ENCODE peak calls at places on chromosomes 4 and X, in seven cellular contexts. One of them, this sample, is unnamed. For H3K4me1, the result is how much of the 10 kb centered on the place peaks cover.

GRCh38 chrX:101206471-101206870 is 13.1 kb upstream of the DRP2 start:
- DNase-seq in stomach: no peak
- DNase-seq in suprapubic skin: no peak
- DNase-seq in prostate gland: no peak
- DNase-seq in DND-41: no peak
- DNase-seq in OCI-LY7: peak
- DNase-seq in HCT116: peak
- DNase-seq in this sample: no peak

GRCh38 chrX:151226941-151227340 is 50.6 kb downstream of the GPR50 start:
- DNase-seq in suprapubic skin: no peak
- DNase-seq in OCI-LY7: no peak
- DNase-seq in HCT116: no peak
- DNase-seq in prostate gland: no peak
- DNase-seq in DND-41: no peak
- DNase-seq in stomach: no peak
- DNase-seq in this sample: no peak

GRCh38 chrX:68719904-68720614 is 72.6 kb downstream of the STARD8 start:
- DNase-seq in OCI-LY7: no peak
- DNase-seq in HCT116: no peak
- DNase-seq in suprapubic skin: no peak
- DNase-seq in DND-41: no peak
- DNase-seq in prostate gland: peak
- DNase-seq in stomach: peak
- DNase-seq in this sample: no peak

GRCh38 chr4:147518846-147519767 is 38.2 kb downstream of the EDNRA start:
- DNase-seq in prostate gland: peak
- DNase-seq in HCT116: peak
- DNase-seq in OCI-LY7: peak
- DNase-seq in DND-41: peak
- DNase-seq in suprapubic skin: no peak
- DNase-seq in stomach: peak
- DNase-seq in this sample: peak

GRCh38 chr4:47891928-47892327 is 22.5 kb downstream of the NFXL1 start:
- DNase-seq in suprapubic skin: no peak
- DNase-seq in HCT116: no peak
- DNase-seq in DND-41: no peak
- DNase-seq in stomach: no peak
- DNase-seq in prostate gland: no peak
- DNase-seq in OCI-LY7: no peak
- DNase-seq in this sample: no peak

GRCh38 chrX:30971761-30972603 is 82.9 kb upstream of the TAB3 start:
- DNase-seq in suprapubic skin: no peak
- DNase-seq in HCT116: no peak
- DNase-seq in prostate gland: peak
- DNase-seq in stomach: peak
- DNase-seq in OCI-LY7: peak
- DNase-seq in DND-41: peak
- DNase-seq in this sample: no peak

GRCh38 chr4:174255790-174256189 is 27.7 kb downstream of the FBXO8 start:
- DNase-seq in OCI-LY7: no peak
- DNase-seq in prostate gland: no peak
- DNase-seq in stomach: no peak
- DNase-seq in suprapubic skin: no peak
- DNase-seq in DND-41: no peak
- DNase-seq in HCT116: no peak
- DNase-seq in this sample: no peak

GRCh38 chrX:35726176-35726575 is 72.0 kb upstream of the MAGEB16 start:
- DNase-seq in suprapubic skin: no peak
- DNase-seq in HCT116: no peak
- DNase-seq in prostate gland: no peak
- DNase-seq in DND-41: no peak
- DNase-seq in stomach: no peak
- DNase-seq in OCI-LY7: peak
- DNase-seq in this sample: no peak

GRCh38 chrX:101260435-101260834 is 30.7 kb downstream of the TAF7L start:
- DNase-seq in suprapubic skin: no peak
- DNase-seq in DND-41: no peak
- DNase-seq in prostate gland: no peak
- DNase-seq in stomach: no peak
- DNase-seq in OCI-LY7: peak
- DNase-seq in HCT116: no peak
- DNase-seq in this sample: no peak

GRCh38 chr4:46886711-46887110 is 22.3 kb downstream of the COX7B2 start:
- DNase-seq in stomach: no peak
- DNase-seq in HCT116: no peak
- DNase-seq in prostate gland: no peak
- DNase-seq in OCI-LY7: no peak
- DNase-seq in DND-41: no peak
- DNase-seq in suprapubic skin: no peak
- DNase-seq in this sample: no peak

GRCh38 chr4:7694256-7694775 is 245.3 kb downstream of the AFAP1 start:
- DNase-seq in DND-41: no peak
- DNase-seq in HCT116: no peak
- DNase-seq in OCI-LY7: no peak
- DNase-seq in suprapubic skin: no peak
- DNase-seq in prostate gland: no peak
- DNase-seq in stomach: no peak
- DNase-seq in this sample: no peak

GRCh38 chr4:101643201-101643600 is 147.3 kb upstream of the BANK1 start:
- DNase-seq in prostate gland: no peak
- DNase-seq in OCI-LY7: no peak
- DNase-seq in DND-41: no peak
- DNase-seq in stomach: no peak
- DNase-seq in HCT116: peak
- DNase-seq in suprapubic skin: no peak
- DNase-seq in this sample: no peak

GRCh38 chr4:101527186-101527585 is 179.9 kb upstream of the PPP3CA start:
- DNase-seq in stomach: no peak
- DNase-seq in suprapubic skin: no peak
- DNase-seq in OCI-LY7: no peak
- DNase-seq in prostate gland: no peak
- DNase-seq in DND-41: peak
- DNase-seq in HCT116: no peak
- DNase-seq in this sample: peak

GRCh38 chr4:30862176-30862575 is 142.0 kb downstream of the PCDH7 start:
- DNase-seq in prostate gland: no peak
- DNase-seq in DND-41: no peak
- DNase-seq in stomach: no peak
- DNase-seq in suprapubic skin: no peak
- DNase-seq in OCI-LY7: no peak
- DNase-seq in HCT116: no peak
- DNase-seq in this sample: no peak

GRCh38 chr4:113781439-113782040 is 20.0 kb upstream of the CAMK2D start:
- DNase-seq in DND-41: no peak
- DNase-seq in prostate gland: no peak
- DNase-seq in stomach: no peak
- DNase-seq in OCI-LY7: peak
- DNase-seq in suprapubic skin: no peak
- DNase-seq in HCT116: no peak
- DNase-seq in this sample: no peak

GRCh38 chr4:144223129-144223528 is 82.6 kb upstream of the GYPA start:
- DNase-seq in suprapubic skin: no peak
- DNase-seq in prostate gland: no peak
- DNase-seq in stomach: no peak
- DNase-seq in DND-41: no peak
- DNase-seq in HCT116: no peak
- DNase-seq in OCI-LY7: no peak
- DNase-seq in this sample: no peak

GRCh38 chr4:94595013-94595412 is 143.3 kb downstream of the PDLIM5 start:
- DNase-seq in stomach: no peak
- DNase-seq in prostate gland: no peak
- DNase-seq in OCI-LY7: no peak
- DNase-seq in DND-41: no peak
- DNase-seq in suprapubic skin: no peak
- DNase-seq in HCT116: no peak
- DNase-seq in this sample: no peak

GRCh38 chr4:94591289-94591688 is 139.5 kb downstream of the PDLIM5 start:
- DNase-seq in HCT116: no peak
- DNase-seq in DND-41: no peak
- DNase-seq in suprapubic skin: no peak
- DNase-seq in stomach: no peak
- DNase-seq in prostate gland: no peak
- DNase-seq in OCI-LY7: no peak
- DNase-seq in this sample: no peak

GRCh38 chr4:94590493-94590892 is 138.8 kb downstream of the PDLIM5 start:
- DNase-seq in stomach: no peak
- DNase-seq in prostate gland: no peak
- DNase-seq in OCI-LY7: no peak
- DNase-seq in DND-41: no peak
- DNase-seq in suprapubic skin: no peak
- DNase-seq in HCT116: no peak
- DNase-seq in this sample: no peak

GRCh38 chr4:94598758-94599157 is 147.0 kb downstream of the PDLIM5 start:
- DNase-seq in suprapubic skin: no peak
- DNase-seq in stomach: no peak
- DNase-seq in HCT116: no peak
- DNase-seq in prostate gland: no peak
- DNase-seq in OCI-LY7: no peak
- DNase-seq in DND-41: no peak
- DNase-seq in this sample: no peak

DNA sequence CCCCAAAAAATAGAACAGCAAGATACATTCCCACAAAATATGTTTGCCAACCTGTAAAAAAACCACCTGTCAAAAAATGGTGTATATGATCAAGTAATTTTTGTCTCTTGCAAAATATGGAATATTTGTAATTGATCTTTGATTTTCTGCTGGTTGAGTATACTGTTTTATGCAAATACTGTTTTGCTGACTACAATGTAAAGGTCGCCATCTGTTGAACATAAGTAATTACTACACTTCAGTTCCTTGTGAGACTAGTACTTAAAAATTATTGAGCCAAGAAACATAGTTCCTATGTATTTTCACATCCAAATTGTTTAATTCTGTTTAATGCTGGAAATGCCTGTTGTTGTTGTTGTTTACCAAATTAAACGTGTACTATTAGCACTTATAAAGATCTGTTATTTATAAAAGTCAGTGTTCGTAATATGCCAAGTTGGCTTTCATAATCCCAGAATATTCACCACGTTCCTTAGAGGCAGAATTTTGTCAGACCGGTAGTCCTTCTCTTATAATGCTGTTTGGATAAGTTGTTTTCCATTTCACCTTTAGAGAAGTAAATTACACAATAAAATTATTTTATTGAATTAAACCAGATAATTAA is 144.2 kb downstream of the PDLIM5 start:
- DNase-seq in OCI-LY7: peak
- DNase-seq in stomach: no peak
- DNase-seq in HCT116: peak
- DNase-seq in prostate gland: peak
- DNase-seq in suprapubic skin: no peak
- DNase-seq in DND-41: no peak
- DNase-seq in this sample: peak
- H3K4me1 ChIP-seq in OCI-LY7: under half
- H3K4me1 ChIP-seq in stomach: under half
- H3K4me1 ChIP-seq in HCT116: under half
- H3K4me1 ChIP-seq in prostate gland: under half
- H3K4me1 ChIP-seq in suprapubic skin: under half
- H3K4me1 ChIP-seq in DND-41: under half
- H3K4me1 ChIP-seq in this sample: under half

GRCh38 chr4:184114431-184114830 is 103.2 kb downstream of the ENPP6 start:
- DNase-seq in suprapubic skin: no peak
- DNase-seq in prostate gland: no peak
- DNase-seq in OCI-LY7: no peak
- DNase-seq in HCT116: no peak
- DNase-seq in DND-41: no peak
- DNase-seq in stomach: no peak
- DNase-seq in this sample: no peak

GRCh38 chr4:184108006-184108501 is 109.6 kb downstream of the ENPP6 start:
- DNase-seq in suprapubic skin: no peak
- DNase-seq in HCT116: no peak
- DNase-seq in stomach: no peak
- DNase-seq in OCI-LY7: no peak
- DNase-seq in prostate gland: no peak
- DNase-seq in DND-41: no peak
- DNase-seq in this sample: no peak

GRCh38 chr4:184112006-184112550 is 105.6 kb downstream of the ENPP6 start:
- DNase-seq in HCT116: no peak
- DNase-seq in DND-41: no peak
- DNase-seq in prostate gland: no peak
- DNase-seq in stomach: no peak
- DNase-seq in OCI-LY7: no peak
- DNase-seq in suprapubic skin: no peak
- DNase-seq in this sample: no peak

GRCh38 chr4:184110452-184110851 is 107.2 kb downstream of the ENPP6 start:
- DNase-seq in prostate gland: no peak
- DNase-seq in DND-41: no peak
- DNase-seq in suprapubic skin: no peak
- DNase-seq in stomach: no peak
- DNase-seq in OCI-LY7: no peak
- DNase-seq in HCT116: no peak
- DNase-seq in this sample: no peak

GRCh38 chr4:184111433-184111832 is 106.2 kb downstream of the ENPP6 start:
- DNase-seq in OCI-LY7: no peak
- DNase-seq in suprapubic skin: no peak
- DNase-seq in stomach: no peak
- DNase-seq in prostate gland: no peak
- DNase-seq in DND-41: no peak
- DNase-seq in HCT116: no peak
- DNase-seq in this sample: no peak
- TF ChIP-seq CTCF in OCI-LY7: no peak
- TF ChIP-seq CTCF in suprapubic skin: no peak
- TF ChIP-seq CTCF in stomach: no peak
- TF ChIP-seq CTCF in prostate gland: no peak
- TF ChIP-seq CTCF in DND-41: no peak
- TF ChIP-seq CTCF in HCT116: no peak
- TF ChIP-seq CTCF in this sample: no peak

GRCh38 chr4:118968813-118969212 is 80.2 kb downstream of the SYNPO2 start:
- DNase-seq in HCT116: no peak
- DNase-seq in DND-41: no peak
- DNase-seq in OCI-LY7: no peak
- DNase-seq in prostate gland: no peak
- DNase-seq in stomach: no peak
- DNase-seq in suprapubic skin: no peak
- DNase-seq in this sample: no peak
- H3K4me1 ChIP-seq in HCT116: under half
- H3K4me1 ChIP-seq in DND-41: under half
- H3K4me1 ChIP-seq in OCI-LY7: under half
- H3K4me1 ChIP-seq in prostate gland: under half
- H3K4me1 ChIP-seq in stomach: under half
- H3K4me1 ChIP-seq in suprapubic skin: under half
- H3K4me1 ChIP-seq in this sample: under half

DNA sequence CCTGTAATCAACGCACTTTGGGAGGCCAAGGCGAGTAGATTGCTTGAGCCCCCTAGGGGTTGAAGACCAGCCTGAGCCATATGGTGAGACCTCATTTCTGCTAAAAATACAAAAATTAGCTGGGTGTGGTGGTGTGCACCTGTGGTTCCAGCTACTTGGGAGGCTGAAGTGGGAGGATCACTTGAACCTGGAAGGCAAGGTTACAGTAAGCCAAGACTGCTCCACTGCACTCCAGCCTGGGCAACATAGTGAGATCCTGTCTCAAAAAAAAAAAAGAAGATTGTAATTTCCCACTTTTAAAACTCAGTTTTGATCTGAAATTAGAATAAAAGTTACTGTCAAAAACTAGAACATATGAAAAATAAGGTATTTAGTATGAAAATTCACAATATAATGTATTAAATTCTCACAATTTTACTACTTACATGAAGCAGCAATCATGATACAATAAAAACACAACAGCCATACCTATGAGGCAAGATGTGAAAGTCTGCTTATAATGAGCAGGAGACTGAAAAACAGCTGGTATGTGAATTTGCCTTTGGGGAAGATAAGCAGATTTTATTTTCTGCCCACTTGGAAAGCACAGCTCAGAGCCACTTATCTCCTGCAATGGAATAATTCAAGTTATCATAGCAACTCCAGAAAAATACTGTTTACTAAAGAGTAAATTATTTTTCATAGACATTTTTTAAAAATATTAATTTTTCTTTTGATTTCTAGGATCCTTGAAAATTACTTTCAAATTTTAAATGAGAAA is 50.6 kb downstream of the ZGRF1 start:
- DNase-seq in prostate gland: no peak
- DNase-seq in stomach: no peak
- DNase-seq in DND-41: no peak
- DNase-seq in OCI-LY7: no peak
- DNase-seq in suprapubic skin: no peak
- DNase-seq in HCT116: no peak
- DNase-seq in this sample: no peak
- TF ChIP-seq CTCF in prostate gland: no peak
- TF ChIP-seq CTCF in stomach: no peak
- TF ChIP-seq CTCF in DND-41: no peak
- TF ChIP-seq CTCF in OCI-LY7: peak
- TF ChIP-seq CTCF in suprapubic skin: no peak
- TF ChIP-seq CTCF in HCT116: no peak
- TF ChIP-seq CTCF in this sample: no peak

This sample was measured in GM12878.